ENCODE peak calls at places on chromosomes 16 and 17, in seven cellular contexts. One of them, this sample, is unnamed.

GRCh38 chr16:72500545-72500944 is 328.6 kb upstream of the PMFBP1 start:
- DNase-seq in neural progenitor cell: no peak
- DNase-seq in ovary: no peak
- DNase-seq in HCT116: no peak
- DNase-seq in AG10803: no peak
- DNase-seq in mammary epithelial cell: no peak
- DNase-seq in right lobe of liver: no peak
- DNase-seq in this sample: no peak

GRCh38 chr16:30902070-30902972 is 5.9 kb downstream of the CTF1 start:
- DNase-seq in neural progenitor cell: peak; percentile 92
- DNase-seq in ovary: peak; percentile 62
- DNase-seq in HCT116: no peak
- DNase-seq in AG10803: peak; percentile 60
- DNase-seq in mammary epithelial cell: peak; percentile 31
- DNase-seq in right lobe of liver: peak; percentile 81
- DNase-seq in this sample: peak; percentile 81

GRCh38 chr17:31696184-31696602 is 162.9 kb downstream of the COPRS start:
- DNase-seq in neural progenitor cell: peak; percentile 94
- DNase-seq in ovary: peak; percentile 62
- DNase-seq in HCT116: no peak
- DNase-seq in AG10803: peak; percentile 100
- DNase-seq in mammary epithelial cell: no peak
- DNase-seq in right lobe of liver: peak; percentile 69
- DNase-seq in this sample: peak; percentile 66

GRCh38 chr17:34517406-34517805 is 62.0 kb upstream of the TMEM132E start:
- DNase-seq in neural progenitor cell: no peak
- DNase-seq in ovary: no peak
- DNase-seq in HCT116: no peak
- DNase-seq in AG10803: no peak
- DNase-seq in mammary epithelial cell: no peak
- DNase-seq in right lobe of liver: no peak
- DNase-seq in this sample: no peak

GRCh38 chr16:71426069-71426879 is 15.6 kb downstream of the TLE7 start:
- DNase-seq in neural progenitor cell: peak; percentile 88
- DNase-seq in ovary: peak; percentile 25
- DNase-seq in HCT116: peak; percentile 95
- DNase-seq in AG10803: peak; percentile 75
- DNase-seq in mammary epithelial cell: peak; percentile 99
- DNase-seq in right lobe of liver: no peak
- DNase-seq in this sample: peak; percentile 88

GRCh38 chr16:50399411-50399810 is 30.6 kb upstream of the BRD7 start:
- DNase-seq in neural progenitor cell: no peak
- DNase-seq in ovary: peak; percentile 1
- DNase-seq in HCT116: no peak
- DNase-seq in AG10803: no peak
- DNase-seq in mammary epithelial cell: no peak
- DNase-seq in right lobe of liver: no peak
- DNase-seq in this sample: no peak

GRCh38 chr16:27273670-27274522 is 5.3 kb upstream of the NSMCE1 start:
- DNase-seq in neural progenitor cell: no peak
- DNase-seq in ovary: no peak
- DNase-seq in HCT116: peak; percentile 97
- DNase-seq in AG10803: no peak
- DNase-seq in mammary epithelial cell: no peak
- DNase-seq in right lobe of liver: no peak
- DNase-seq in this sample: no peak

GRCh38 chr17:5481451-5481850 is 4.5 kb downstream of the DERL2 start:
- DNase-seq in neural progenitor cell: no peak
- DNase-seq in ovary: no peak
- DNase-seq in HCT116: no peak
- DNase-seq in AG10803: no peak
- DNase-seq in mammary epithelial cell: no peak
- DNase-seq in right lobe of liver: no peak
- DNase-seq in this sample: no peak

GRCh38 chr17:10513284-10514067 is 4.9 kb downstream of the MYH1 start:
- DNase-seq in neural progenitor cell: no peak
- DNase-seq in ovary: no peak
- DNase-seq in HCT116: no peak
- DNase-seq in AG10803: peak; percentile 89
- DNase-seq in mammary epithelial cell: no peak
- DNase-seq in right lobe of liver: no peak
- DNase-seq in this sample: no peak

GRCh38 chr16:88403794-88404581 is 21.2 kb downstream of the ZNF469 start:
- DNase-seq in neural progenitor cell: peak; percentile 38
- DNase-seq in ovary: no peak
- DNase-seq in HCT116: no peak
- DNase-seq in AG10803: no peak
- DNase-seq in mammary epithelial cell: peak; percentile 55
- DNase-seq in right lobe of liver: no peak
- DNase-seq in this sample: no peak

GRCh38 chr17:74842599-74843351 is 16.9 kb downstream of the GRIN2C start:
- DNase-seq in neural progenitor cell: peak; percentile 89
- DNase-seq in ovary: peak; percentile 78
- DNase-seq in HCT116: peak; percentile 56
- DNase-seq in AG10803: peak; percentile 53
- DNase-seq in mammary epithelial cell: no peak
- DNase-seq in right lobe of liver: peak; percentile 79
- DNase-seq in this sample: peak; percentile 82

GRCh38 chr17:81578038-81578441 is 25.9 kb upstream of the FAAP100 start:
- DNase-seq in neural progenitor cell: no peak
- DNase-seq in ovary: no peak
- DNase-seq in HCT116: no peak
- DNase-seq in AG10803: peak; percentile 38
- DNase-seq in mammary epithelial cell: peak; percentile 28
- DNase-seq in right lobe of liver: no peak
- DNase-seq in this sample: no peak

GRCh38 chr17:948284-948852 is 31.2 kb downstream of the NXN start:
- DNase-seq in neural progenitor cell: peak; percentile 73
- DNase-seq in ovary: no peak
- DNase-seq in HCT116: no peak
- DNase-seq in AG10803: peak; percentile 41
- DNase-seq in mammary epithelial cell: no peak
- DNase-seq in right lobe of liver: no peak
- DNase-seq in this sample: peak; percentile 55

GRCh38 chr17:74605361-74605760 is 13.3 kb upstream of the CD300LD start:
- DNase-seq in neural progenitor cell: no peak
- DNase-seq in ovary: no peak
- DNase-seq in HCT116: no peak
- DNase-seq in AG10803: peak; percentile 75
- DNase-seq in mammary epithelial cell: peak; percentile 92
- DNase-seq in right lobe of liver: no peak
- DNase-seq in this sample: no peak

GRCh38 chr17:14737984-14738651 is 437.2 kb downstream of the HS3ST3B1 start:
- DNase-seq in neural progenitor cell: peak; percentile 41
- DNase-seq in ovary: no peak
- DNase-seq in HCT116: no peak
- DNase-seq in AG10803: peak; percentile 99
- DNase-seq in mammary epithelial cell: peak; percentile 99
- DNase-seq in right lobe of liver: peak; percentile 83
- DNase-seq in this sample: peak; percentile 26
- TF ChIP-seq CTCF in neural progenitor cell: peak; percentile 44
- TF ChIP-seq CTCF in ovary: no peak
- TF ChIP-seq CTCF in HCT116: no peak
- TF ChIP-seq CTCF in AG10803: peak; percentile 65
- TF ChIP-seq CTCF in mammary epithelial cell: peak; percentile 70
- TF ChIP-seq CTCF in right lobe of liver: peak; percentile 75
- TF ChIP-seq CTCF in this sample: peak; percentile 23

GRCh38 chr17:67223924-67224323 is 21.1 kb downstream of the HELZ start:
- DNase-seq in neural progenitor cell: no peak
- DNase-seq in ovary: no peak
- DNase-seq in HCT116: no peak
- DNase-seq in AG10803: no peak
- DNase-seq in mammary epithelial cell: no peak
- DNase-seq in right lobe of liver: no peak
- DNase-seq in this sample: no peak

GRCh38 chr17:67218385-67218950 is 26.5 kb downstream of the HELZ start:
- DNase-seq in neural progenitor cell: no peak
- DNase-seq in ovary: no peak
- DNase-seq in HCT116: no peak
- DNase-seq in AG10803: peak; percentile 35
- DNase-seq in mammary epithelial cell: peak; percentile 52
- DNase-seq in right lobe of liver: no peak
- DNase-seq in this sample: no peak

GRCh38 chr17:67217446-67217845 is 27.6 kb downstream of the HELZ start:
- DNase-seq in neural progenitor cell: no peak
- DNase-seq in ovary: no peak
- DNase-seq in HCT116: no peak
- DNase-seq in AG10803: no peak
- DNase-seq in mammary epithelial cell: no peak
- DNase-seq in right lobe of liver: no peak
- DNase-seq in this sample: no peak

GRCh38 chr17:67216544-67217320 is 28.3 kb downstream of the HELZ start:
- DNase-seq in neural progenitor cell: no peak
- DNase-seq in ovary: no peak
- DNase-seq in HCT116: no peak
- DNase-seq in AG10803: no peak
- DNase-seq in mammary epithelial cell: no peak
- DNase-seq in right lobe of liver: no peak
- DNase-seq in this sample: no peak

DNA sequence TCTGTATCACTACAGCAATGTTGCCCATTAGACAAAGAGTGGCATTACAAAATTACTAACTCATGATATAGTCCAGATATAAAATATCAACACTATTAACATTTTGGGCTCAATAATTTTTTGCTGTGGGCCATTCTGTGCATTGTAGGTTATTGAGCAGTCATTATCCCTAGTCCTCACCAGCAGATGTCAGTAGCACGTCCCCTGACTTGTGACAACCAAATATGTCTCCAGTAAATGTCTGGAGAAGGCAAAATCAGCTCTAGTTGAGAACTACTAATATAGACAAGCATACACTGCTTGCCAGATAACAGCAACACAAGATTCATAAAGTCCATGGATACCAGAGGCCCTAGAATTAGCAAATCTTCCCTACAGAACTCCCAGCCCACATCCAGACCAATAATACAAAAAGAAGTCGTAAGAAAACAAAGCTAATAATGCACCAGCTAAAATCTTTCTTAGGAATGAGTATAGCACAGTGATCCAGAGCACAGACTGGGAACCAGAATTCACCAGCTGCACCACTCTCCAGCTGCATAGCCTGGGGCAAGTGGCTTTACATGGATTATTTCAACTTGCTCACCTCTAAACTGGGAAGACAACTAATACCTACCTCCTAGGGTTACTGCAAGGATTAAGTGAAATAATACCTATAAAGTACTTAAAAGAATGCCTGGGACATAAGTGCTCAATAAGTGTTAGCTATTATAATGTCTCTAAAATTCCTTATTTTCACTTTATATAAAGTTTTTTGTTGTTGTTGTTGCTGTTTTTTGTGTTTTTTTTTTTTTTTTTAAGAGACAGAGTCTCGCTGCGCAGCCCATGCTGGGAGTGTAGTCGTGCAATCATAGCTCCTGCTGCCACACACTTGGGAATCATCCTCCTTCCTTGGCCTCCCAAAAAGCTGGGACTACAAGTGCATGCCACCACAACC is 23.7 kb downstream of the HELZ start:
- DNase-seq in neural progenitor cell: peak; percentile 39
- DNase-seq in ovary: no peak
- DNase-seq in HCT116: peak; percentile 40
- DNase-seq in AG10803: peak; percentile 61
- DNase-seq in mammary epithelial cell: peak; percentile 44
- DNase-seq in right lobe of liver: no peak
- DNase-seq in this sample: peak; percentile 7
- TF ChIP-seq CTCF in neural progenitor cell: peak; percentile 67
- TF ChIP-seq CTCF in ovary: no peak
- TF ChIP-seq CTCF in HCT116: peak; percentile 95
- TF ChIP-seq CTCF in AG10803: peak; percentile 70
- TF ChIP-seq CTCF in mammary epithelial cell: peak; percentile 50
- TF ChIP-seq CTCF in right lobe of liver: peak; percentile 47
- TF ChIP-seq CTCF in this sample: peak; percentile 45

GRCh38 chr16:3008749-3009088 is 4.0 kb upstream of the CLDN9 start:
- DNase-seq in neural progenitor cell: no peak
- DNase-seq in ovary: no peak
- DNase-seq in HCT116: no peak
- DNase-seq in AG10803: no peak
- DNase-seq in mammary epithelial cell: no peak
- DNase-seq in right lobe of liver: no peak
- DNase-seq in this sample: no peak

GRCh38 chr16:3007059-3007956 is 5.4 kb upstream of the CLDN9 start:
- DNase-seq in neural progenitor cell: no peak
- DNase-seq in ovary: no peak
- DNase-seq in HCT116: no peak
- DNase-seq in AG10803: no peak
- DNase-seq in mammary epithelial cell: no peak
- DNase-seq in right lobe of liver: peak; percentile 84
- DNase-seq in this sample: no peak

GRCh38 chr16:3010510-3010909 is 2.2 kb upstream of the CLDN9 start:
- DNase-seq in neural progenitor cell: no peak
- DNase-seq in ovary: no peak
- DNase-seq in HCT116: no peak
- DNase-seq in AG10803: no peak
- DNase-seq in mammary epithelial cell: no peak
- DNase-seq in right lobe of liver: no peak
- DNase-seq in this sample: no peak

GRCh38 chr16:3009568-3010390 is 2.9 kb upstream of the CLDN9 start:
- DNase-seq in neural progenitor cell: peak; percentile 73
- DNase-seq in ovary: no peak
- DNase-seq in HCT116: peak; percentile 66
- DNase-seq in AG10803: no peak
- DNase-seq in mammary epithelial cell: peak; percentile 50
- DNase-seq in right lobe of liver: no peak
- DNase-seq in this sample: peak; percentile 65

DNA sequence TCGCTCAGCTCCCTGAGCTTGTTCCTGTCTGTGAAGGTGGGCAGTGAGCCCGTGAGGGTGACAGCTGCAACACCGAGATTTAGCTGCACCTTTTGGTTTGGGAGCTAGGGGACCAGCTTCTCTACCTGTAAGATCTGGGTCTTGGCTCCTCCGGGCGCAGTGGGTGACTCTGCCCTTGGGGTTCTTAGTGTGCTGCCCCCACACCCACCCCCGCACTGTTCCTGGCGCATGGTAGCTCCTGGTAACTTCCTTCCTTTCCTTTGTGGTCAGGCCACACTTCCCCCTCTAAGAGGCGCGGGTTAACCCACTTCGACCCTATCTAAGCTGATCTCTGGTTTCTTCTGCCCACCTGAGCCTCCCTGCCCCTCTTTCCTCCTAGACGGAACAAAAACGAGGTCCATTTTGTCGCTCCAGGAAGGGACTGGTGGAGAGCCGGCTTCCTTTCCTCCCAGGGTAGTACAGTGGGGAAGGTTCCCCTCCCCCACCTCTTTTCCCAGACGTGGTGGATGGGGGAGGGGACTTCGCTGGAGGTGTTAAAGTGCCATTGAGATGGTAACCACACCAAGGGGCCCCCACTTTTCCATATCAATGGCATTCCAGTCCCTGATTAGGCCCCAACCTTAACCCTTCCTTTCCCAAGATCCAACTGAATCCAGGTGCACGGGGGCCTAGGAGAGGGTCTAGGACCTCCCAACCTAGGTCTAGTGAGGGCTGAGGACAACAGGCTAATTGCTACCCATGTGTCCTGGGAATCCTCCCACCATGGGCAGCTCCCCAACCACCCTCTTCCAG is 4.6 kb upstream of the CLDN9 start:
- DNase-seq in neural progenitor cell: peak; percentile 59
- DNase-seq in ovary: no peak
- DNase-seq in HCT116: no peak
- DNase-seq in AG10803: no peak
- DNase-seq in mammary epithelial cell: no peak
- DNase-seq in right lobe of liver: no peak
- DNase-seq in this sample: no peak
- TF ChIP-seq CTCF in neural progenitor cell: no peak
- TF ChIP-seq CTCF in ovary: no peak
- TF ChIP-seq CTCF in HCT116: no peak
- TF ChIP-seq CTCF in AG10803: no peak
- TF ChIP-seq CTCF in mammary epithelial cell: no peak
- TF ChIP-seq CTCF in right lobe of liver: no peak
- TF ChIP-seq CTCF in this sample: no peak

GRCh38 chr17:17570207-17570797 is 21.2 kb downstream of the PEMT start:
- DNase-seq in neural progenitor cell: peak; percentile 72
- DNase-seq in ovary: peak; percentile 52
- DNase-seq in HCT116: no peak
- DNase-seq in AG10803: no peak
- DNase-seq in mammary epithelial cell: no peak
- DNase-seq in right lobe of liver: peak; percentile 71
- DNase-seq in this sample: peak; percentile 48
- TF ChIP-seq CTCF in neural progenitor cell: peak; percentile 61
- TF ChIP-seq CTCF in ovary: peak; percentile 30
- TF ChIP-seq CTCF in HCT116: peak; percentile 46
- TF ChIP-seq CTCF in AG10803: peak; percentile 57
- TF ChIP-seq CTCF in mammary epithelial cell: peak; percentile 40
- TF ChIP-seq CTCF in right lobe of liver: peak; percentile 56
- TF ChIP-seq CTCF in this sample: peak; percentile 36